ENCODE peak calls at places on chromosome 5, in seven cellular contexts. H, M, A, C, Y, P and W are unnamed samples.

GRCh38 chr5:126369995-126370731 is 53.0 kb upstream of the GRAMD2B start:
- DNase-seq in H (no peak), M (no peak), A (peak; percentile 18), C (no peak), Y (no peak), P (no peak), W (no peak)

GRCh38 chr5:55456216-55456895 is 78.4 kb downstream of the PLPP1 start:
- DNase-seq in H (no peak), M (no peak), A (no peak), C (no peak), Y (no peak), P (no peak), W (no peak)

GRCh38 chr5:79357401-79357800 is 121.5 kb downstream of the JMY start:
- DNase-seq in H (no peak), M (no peak), A (no peak), C (no peak), Y (no peak), P (no peak), W (no peak)

GRCh38 chr5:60148356-60148755 is 254.8 kb upstream of the PDE4D start:
- DNase-seq in H (no peak), M (no peak), A (no peak), C (no peak), Y (no peak), P (no peak), W (no peak)

GRCh38 chr5:108521841-108522506 is 140.1 kb upstream of the FBXL17 start:
- DNase-seq in H (no peak), M (no peak), A (peak; percentile 11), C (peak; percentile 57), Y (no peak), P (no peak), W (no peak)

GRCh38 chr5:150350524-150351344 is 6.8 kb upstream of the TCOF1 start:
- DNase-seq in H (peak; percentile 52), M (peak; percentile 78), A (peak; percentile 82), C (peak; percentile 13), Y (peak; percentile 67), P (peak; percentile 54), W (peak; percentile 64)

GRCh38 chr5:16467363-16468219 is 2.0 kb upstream of the ZNF622 start:
- DNase-seq in H (no peak), M (no peak), A (no peak), C (peak; percentile 57), Y (no peak), P (no peak), W (peak; percentile 49)

GRCh38 chr5:143085319-143085917 is 315.2 kb downstream of the ARHGAP26 start:
- DNase-seq in H (no peak), M (no peak), A (no peak), C (no peak), Y (no peak), P (no peak), W (no peak)

GRCh38 chr5:15640116-15640515 is 140.1 kb downstream of the FBXL7 start:
- DNase-seq in H (no peak), M (no peak), A (peak; percentile 68), C (no peak), Y (no peak), P (no peak), W (no peak)

GRCh38 chr5:124790261-124790894 is 43.9 kb upstream of the ZNF608 start:
- DNase-seq in H (no peak), M (no peak), A (no peak), C (no peak), Y (no peak), P (no peak), W (no peak)

GRCh38 chr5:78182838-78183237 is 111.7 kb downstream of the AP3B1 start:
- DNase-seq in H (no peak), M (peak; percentile 27), A (no peak), C (no peak), Y (no peak), P (no peak), W (no peak)

GRCh38 chr5:148014276-148014675 is 49.5 kb upstream of the SPINK5 start:
- DNase-seq in H (no peak), M (no peak), A (no peak), C (no peak), Y (no peak), P (no peak), W (no peak)

GRCh38 chr5:6359941-6360683 is 18.2 kb downstream of the MED10 start:
- DNase-seq in H (no peak), M (no peak), A (no peak), C (no peak), Y (no peak), P (no peak), W (no peak)

GRCh38 chr5:126066795-126067321 is 356.4 kb upstream of the GRAMD2B start:
- DNase-seq in H (no peak), M (no peak), A (no peak), C (no peak), Y (no peak), P (no peak), W (no peak)

GRCh38 chr5:153991168-153991567 is 47.5 kb downstream of the FAM114A2 start:
- DNase-seq in H (no peak), M (no peak), A (no peak), C (no peak), Y (no peak), P (no peak), W (no peak)

GRCh38 chr5:177426566-177427210 is at the start of gene GRK6:
- DNase-seq in H (no peak), M (peak; percentile 57), A (peak; percentile 50), C (no peak), Y (peak; percentile 57), P (peak; percentile 63), W (no peak)

GRCh38 chr5:177428574-177429217 is 2.2 kb downstream of the GRK6 start:
- DNase-seq in H (no peak), M (no peak), A (no peak), C (no peak), Y (no peak), P (no peak), W (no peak)

GRCh38 chr5:177425801-177426565 is 493 bp upstream of the GRK6 start:
- DNase-seq in H (peak; percentile 100), M (peak; percentile 100), A (peak; percentile 100), C (peak; percentile 100), Y (peak; percentile 99), P (peak; percentile 100), W (peak; percentile 100)

GRCh38 chr5:177427919-177428573 is 1.6 kb downstream of the GRK6 start:
- DNase-seq in H (no peak), M (no peak), A (no peak), C (no peak), Y (no peak), P (no peak), W (no peak)

DNA sequence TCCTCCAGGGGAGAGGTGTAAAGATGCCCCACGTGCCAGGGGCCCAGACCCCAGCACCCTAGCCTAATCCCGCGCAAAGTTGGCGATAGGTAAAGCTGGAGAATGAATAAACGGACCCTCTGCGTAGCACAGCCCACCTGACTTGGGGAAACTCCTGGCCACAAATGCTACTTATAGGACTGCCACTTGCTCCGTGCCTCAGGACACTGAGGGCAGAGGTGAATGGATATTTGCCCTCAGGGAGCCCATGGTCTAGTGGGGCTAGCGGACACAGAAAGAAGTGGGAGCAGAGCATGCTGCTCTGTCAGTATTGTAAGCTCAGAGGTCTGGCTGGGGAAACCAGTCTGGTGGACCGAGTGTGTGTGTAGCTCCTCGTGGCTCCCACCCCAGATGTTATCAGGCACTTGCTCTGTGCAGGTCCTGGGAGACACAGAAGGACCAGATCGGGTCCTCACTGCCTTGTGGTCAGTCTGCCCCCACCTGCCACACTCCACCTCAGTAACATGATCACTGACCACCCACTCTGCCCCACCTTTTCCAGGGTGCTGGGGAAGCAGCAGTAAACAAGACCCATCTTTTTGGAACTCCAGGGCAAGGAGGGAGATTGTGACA is 841 bp downstream of the GRK6 start:
- DNase-seq in H (no peak), M (no peak), A (no peak), C (no peak), Y (no peak), P (no peak), W (no peak)
- H3K27ac ChIP-seq in H (peak overlapping the region; percentile 85), M (peak overlapping the region; percentile 94), A (peak overlapping the region; percentile 95), C (peak overlapping the region; percentile 94), Y (peak overlapping the region; percentile 81), P (peak overlapping the region; percentile 65), W (peak overlapping the region; percentile 75)

DNA sequence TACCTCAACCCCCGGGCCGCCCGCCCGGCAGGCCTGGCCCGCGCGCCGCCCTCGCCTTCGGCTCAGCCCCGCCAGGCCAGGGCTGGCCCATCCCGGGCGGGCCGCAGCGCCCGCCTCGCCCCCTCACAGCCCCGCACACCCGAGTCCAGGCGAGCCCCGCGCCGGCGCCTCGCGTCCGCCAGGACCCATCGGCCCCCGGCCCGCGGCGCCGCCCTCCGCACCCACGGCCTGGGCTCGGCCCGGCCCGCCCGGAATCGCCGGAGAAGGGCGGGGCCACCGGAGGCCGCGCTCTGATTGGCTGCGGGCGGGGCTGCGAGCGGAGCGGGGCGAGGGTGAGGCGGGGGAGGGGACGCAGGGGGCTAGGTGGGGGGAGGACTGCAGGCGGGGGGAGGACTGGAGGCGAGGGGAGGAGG is 304 bp upstream of the UBTD2 start:
- DNase-seq in H (peak; percentile 70), M (peak; percentile 83), A (peak; percentile 89), C (no peak), Y (peak; percentile 88), P (peak; percentile 89), W (peak; percentile 63)
- TF ChIP-seq POLR2A in H (peak; percentile 72), M (no peak), A (peak; percentile 61), C (peak; percentile 76), Y (no peak), P (no peak), W (peak; percentile 74)

GRCh38 chr5:173050791-173051190 is 5.4 kb upstream of the CREBRF start:
- DNase-seq in H (no peak), M (no peak), A (no peak), C (no peak), Y (no peak), P (no peak), W (no peak)
- H3K27ac ChIP-seq in H (no peak overlapping the region), M (no peak overlapping the region), A (no peak overlapping the region), C (no peak overlapping the region), Y (no peak overlapping the region), P (peak overlapping the region; percentile 65), W (no peak overlapping the region)

GRCh38 chr5:176536902-176537607 is at the start of gene RNF44:
- DNase-seq in H (peak; percentile 98), M (peak; percentile 98), A (peak; percentile 98), C (peak; percentile 76), Y (peak; percentile 99), P (peak; percentile 99), W (peak; percentile 98)
- TF ChIP-seq POLR2A in H (peak; percentile 59), M (no peak), A (peak; percentile 82), C (peak; percentile 72), Y (peak; percentile 57), P (peak; percentile 38), W (peak; percentile 75)